ENCODE peak calls at places on chromosomes 2 and 18, in six cellular contexts. N is GM12891; P is NCI-H748 treated with DMSO at 0.1 percent for 48 hours; J is stimulated activated CD4-positive, alpha-beta T cell treated with anti-CD3 and anti-CD28 coated beads, TNF-alpha, amount 100 ng/mL, for 1 hour; B is body of pancreas; Y is Panc1. W is an unnamed sample.

GRCh38 chr2:232633413-232634318 is at the start of gene EFHD1:
- DNase-seq in N (peak; percentile 65), P (peak; percentile 42), J (peak; percentile 46), B (peak; percentile 60), Y (no peak), W (peak; percentile 84)

GRCh38 chr2:236334122-236334876 is 70.1 kb upstream of the ASB18 start:
- DNase-seq in N (no peak), P (no peak), J (no peak), B (peak; percentile 19), Y (no peak), W (no peak)

GRCh38 chr18:13242797-13243196 is 24.2 kb downstream of the LDLRAD4 start:
- DNase-seq in N (no peak), P (no peak), J (no peak), B (no peak), Y (no peak), W (no peak)

GRCh38 chr2:119638891-119639539 is 40.0 kb upstream of the TMEM177 start:
- DNase-seq in N (no peak), P (no peak), J (no peak), B (peak; percentile 22), Y (no peak), W (peak; percentile 3)

GRCh38 chr2:191303349-191304005 is 58.3 kb downstream of the MYO1B start:
- DNase-seq in N (no peak), P (peak; percentile 65), J (no peak), B (no peak), Y (no peak), W (no peak)

GRCh38 chr2:222452422-222452950 is 28.1 kb downstream of the SGPP2 start:
- DNase-seq in N (no peak), P (no peak), J (no peak), B (no peak), Y (no peak), W (no peak)

GRCh38 chr2:29902356-29902755 is 19.0 kb downstream of the ALK start:
- DNase-seq in N (no peak), P (no peak), J (no peak), B (no peak), Y (no peak), W (no peak)

GRCh38 chr2:178386951-178387602 is 63.9 kb downstream of the PRKRA start:
- DNase-seq in N (no peak), P (no peak), J (no peak), B (no peak), Y (no peak), W (no peak)

GRCh38 chr18:49189772-49190171 is 239.0 kb upstream of the SMAD7 start:
- DNase-seq in N (no peak), P (no peak), J (no peak), B (no peak), Y (no peak), W (no peak)

GRCh38 chr2:120531863-120532600 is 186.1 kb downstream of the INHBB start:
- DNase-seq in N (no peak), P (no peak), J (no peak), B (peak; percentile 36), Y (no peak), W (no peak)

W was measured in NCI-H69.